ENCODE peak calls at places on chromosomes 3 and 15, in seven cellular contexts. One of them, this sample, is unnamed.

GRCh38 chr3:187958432-187959003 is 195.4 kb upstream of the LPP start:
- DNase-seq in HEK293T: no peak
- DNase-seq in NCI-H510A: no peak
- DNase-seq in astrocyte of the cerebellum: no peak
- DNase-seq in C1 segment of cervical spinal cord: no peak
- DNase-seq in stimulated activated CD4-positive, alpha-beta T cell treated with anti-CD3 and anti-CD28 coated beads, Interleukin-4, amount 100 ng/mL, for 4 hours: peak
- DNase-seq in lung: no peak
- DNase-seq in this sample: no peak

GRCh38 chr15:68227806-68228142 is 1.8 kb downstream of the CLN6 start:
- DNase-seq in HEK293T: peak
- DNase-seq in NCI-H510A: no peak
- DNase-seq in astrocyte of the cerebellum: no peak
- DNase-seq in C1 segment of cervical spinal cord: no peak
- DNase-seq in stimulated activated CD4-positive, alpha-beta T cell treated with anti-CD3 and anti-CD28 coated beads, Interleukin-4, amount 100 ng/mL, for 4 hours: no peak
- DNase-seq in lung: no peak
- DNase-seq in this sample: no peak

GRCh38 chr3:23754215-23754614 is 51.5 kb upstream of the UBE2E1 start:
- DNase-seq in HEK293T: no peak
- DNase-seq in NCI-H510A: no peak
- DNase-seq in astrocyte of the cerebellum: no peak
- DNase-seq in C1 segment of cervical spinal cord: no peak
- DNase-seq in stimulated activated CD4-positive, alpha-beta T cell treated with anti-CD3 and anti-CD28 coated beads, Interleukin-4, amount 100 ng/mL, for 4 hours: no peak
- DNase-seq in lung: no peak
- DNase-seq in this sample: no peak

GRCh38 chr3:170414202-170414663 is 4.4 kb upstream of the CLDN11 start:
- DNase-seq in HEK293T: peak
- DNase-seq in NCI-H510A: no peak
- DNase-seq in astrocyte of the cerebellum: peak
- DNase-seq in C1 segment of cervical spinal cord: no peak
- DNase-seq in stimulated activated CD4-positive, alpha-beta T cell treated with anti-CD3 and anti-CD28 coated beads, Interleukin-4, amount 100 ng/mL, for 4 hours: no peak
- DNase-seq in lung: no peak
- DNase-seq in this sample: peak

GRCh38 chr3:151386063-151386462 is 1.5 kb upstream of the P2RY12 start:
- DNase-seq in HEK293T: no peak
- DNase-seq in NCI-H510A: no peak
- DNase-seq in astrocyte of the cerebellum: no peak
- DNase-seq in C1 segment of cervical spinal cord: no peak
- DNase-seq in stimulated activated CD4-positive, alpha-beta T cell treated with anti-CD3 and anti-CD28 coated beads, Interleukin-4, amount 100 ng/mL, for 4 hours: no peak
- DNase-seq in lung: no peak
- DNase-seq in this sample: no peak

GRCh38 chr3:177338697-177339219 is 141.5 kb upstream of the TBL1XR1 start:
- DNase-seq in HEK293T: no peak
- DNase-seq in NCI-H510A: no peak
- DNase-seq in astrocyte of the cerebellum: no peak
- DNase-seq in C1 segment of cervical spinal cord: no peak
- DNase-seq in stimulated activated CD4-positive, alpha-beta T cell treated with anti-CD3 and anti-CD28 coated beads, Interleukin-4, amount 100 ng/mL, for 4 hours: no peak
- DNase-seq in lung: no peak
- DNase-seq in this sample: no peak

GRCh38 chr15:35078221-35078915 is 6.7 kb downstream of the NANOGP8 start:
- DNase-seq in HEK293T: peak
- DNase-seq in NCI-H510A: no peak
- DNase-seq in astrocyte of the cerebellum: peak
- DNase-seq in C1 segment of cervical spinal cord: no peak
- DNase-seq in stimulated activated CD4-positive, alpha-beta T cell treated with anti-CD3 and anti-CD28 coated beads, Interleukin-4, amount 100 ng/mL, for 4 hours: no peak
- DNase-seq in lung: no peak
- DNase-seq in this sample: peak

GRCh38 chr3:74353039-74353438 is 261.4 kb downstream of the CNTN3 start:
- DNase-seq in HEK293T: no peak
- DNase-seq in NCI-H510A: no peak
- DNase-seq in astrocyte of the cerebellum: no peak
- DNase-seq in C1 segment of cervical spinal cord: no peak
- DNase-seq in stimulated activated CD4-positive, alpha-beta T cell treated with anti-CD3 and anti-CD28 coated beads, Interleukin-4, amount 100 ng/mL, for 4 hours: no peak
- DNase-seq in lung: no peak
- DNase-seq in this sample: no peak

GRCh38 chr3:182967218-182968204 is 12.8 kb downstream of the DCUN1D1 start:
- DNase-seq in HEK293T: no peak
- DNase-seq in NCI-H510A: no peak
- DNase-seq in astrocyte of the cerebellum: no peak
- DNase-seq in C1 segment of cervical spinal cord: no peak
- DNase-seq in stimulated activated CD4-positive, alpha-beta T cell treated with anti-CD3 and anti-CD28 coated beads, Interleukin-4, amount 100 ng/mL, for 4 hours: no peak
- DNase-seq in lung: no peak
- DNase-seq in this sample: no peak

GRCh38 chr15:72858205-72858604 is 74.6 kb upstream of the ADPGK start:
- DNase-seq in HEK293T: no peak
- DNase-seq in NCI-H510A: no peak
- DNase-seq in astrocyte of the cerebellum: no peak
- DNase-seq in C1 segment of cervical spinal cord: no peak
- DNase-seq in stimulated activated CD4-positive, alpha-beta T cell treated with anti-CD3 and anti-CD28 coated beads, Interleukin-4, amount 100 ng/mL, for 4 hours: no peak
- DNase-seq in lung: no peak
- DNase-seq in this sample: no peak

GRCh38 chr3:24548278-24548677 is 53.6 kb upstream of the THRB start:
- DNase-seq in HEK293T: no peak
- DNase-seq in NCI-H510A: no peak
- DNase-seq in astrocyte of the cerebellum: no peak
- DNase-seq in C1 segment of cervical spinal cord: no peak
- DNase-seq in stimulated activated CD4-positive, alpha-beta T cell treated with anti-CD3 and anti-CD28 coated beads, Interleukin-4, amount 100 ng/mL, for 4 hours: no peak
- DNase-seq in lung: no peak
- DNase-seq in this sample: no peak

GRCh38 chr15:40427188-40427587 is 13.6 kb upstream of the BAHD1 start:
- DNase-seq in HEK293T: no peak
- DNase-seq in NCI-H510A: no peak
- DNase-seq in astrocyte of the cerebellum: no peak
- DNase-seq in C1 segment of cervical spinal cord: no peak
- DNase-seq in stimulated activated CD4-positive, alpha-beta T cell treated with anti-CD3 and anti-CD28 coated beads, Interleukin-4, amount 100 ng/mL, for 4 hours: no peak
- DNase-seq in lung: no peak
- DNase-seq in this sample: no peak

GRCh38 chr15:99139276-99139675 is 34.4 kb downstream of the SYNM start:
- DNase-seq in HEK293T: no peak
- DNase-seq in NCI-H510A: no peak
- DNase-seq in astrocyte of the cerebellum: no peak
- DNase-seq in C1 segment of cervical spinal cord: no peak
- DNase-seq in stimulated activated CD4-positive, alpha-beta T cell treated with anti-CD3 and anti-CD28 coated beads, Interleukin-4, amount 100 ng/mL, for 4 hours: no peak
- DNase-seq in lung: no peak
- DNase-seq in this sample: no peak

GRCh38 chr3:148101061-148101460 is 596.6 kb upstream of the AGTR1 start:
- DNase-seq in HEK293T: no peak
- DNase-seq in NCI-H510A: no peak
- DNase-seq in astrocyte of the cerebellum: no peak
- DNase-seq in C1 segment of cervical spinal cord: no peak
- DNase-seq in stimulated activated CD4-positive, alpha-beta T cell treated with anti-CD3 and anti-CD28 coated beads, Interleukin-4, amount 100 ng/mL, for 4 hours: no peak
- DNase-seq in lung: no peak
- DNase-seq in this sample: no peak

GRCh38 chr3:132034097-132034485 is 723 bp downstream of the CPNE4 start:
- DNase-seq in HEK293T: no peak
- DNase-seq in NCI-H510A: no peak
- DNase-seq in astrocyte of the cerebellum: no peak
- DNase-seq in C1 segment of cervical spinal cord: no peak
- DNase-seq in stimulated activated CD4-positive, alpha-beta T cell treated with anti-CD3 and anti-CD28 coated beads, Interleukin-4, amount 100 ng/mL, for 4 hours: no peak
- DNase-seq in lung: no peak
- DNase-seq in this sample: no peak

GRCh38 chr3:77825045-77825827 is 785.3 kb downstream of the ROBO2 start:
- DNase-seq in HEK293T: no peak
- DNase-seq in NCI-H510A: no peak
- DNase-seq in astrocyte of the cerebellum: peak
- DNase-seq in C1 segment of cervical spinal cord: no peak
- DNase-seq in stimulated activated CD4-positive, alpha-beta T cell treated with anti-CD3 and anti-CD28 coated beads, Interleukin-4, amount 100 ng/mL, for 4 hours: no peak
- DNase-seq in lung: peak
- DNase-seq in this sample: no peak

GRCh38 chr3:187016639-187017345 is 86.5 kb downstream of the ST6GAL1 start:
- DNase-seq in HEK293T: no peak
- DNase-seq in NCI-H510A: no peak
- DNase-seq in astrocyte of the cerebellum: no peak
- DNase-seq in C1 segment of cervical spinal cord: no peak
- DNase-seq in stimulated activated CD4-positive, alpha-beta T cell treated with anti-CD3 and anti-CD28 coated beads, Interleukin-4, amount 100 ng/mL, for 4 hours: no peak
- DNase-seq in lung: no peak
- DNase-seq in this sample: no peak

GRCh38 chr3:17384567-17385296 is 357.7 kb downstream of the TBC1D5 start:
- DNase-seq in HEK293T: no peak
- DNase-seq in NCI-H510A: no peak
- DNase-seq in astrocyte of the cerebellum: no peak
- DNase-seq in C1 segment of cervical spinal cord: no peak
- DNase-seq in stimulated activated CD4-positive, alpha-beta T cell treated with anti-CD3 and anti-CD28 coated beads, Interleukin-4, amount 100 ng/mL, for 4 hours: no peak
- DNase-seq in lung: no peak
- DNase-seq in this sample: no peak

GRCh38 chr3:39917060-39917773 is 107.8 kb downstream of the MYRIP start:
- DNase-seq in HEK293T: no peak
- DNase-seq in NCI-H510A: no peak
- DNase-seq in astrocyte of the cerebellum: no peak
- DNase-seq in C1 segment of cervical spinal cord: no peak
- DNase-seq in stimulated activated CD4-positive, alpha-beta T cell treated with anti-CD3 and anti-CD28 coated beads, Interleukin-4, amount 100 ng/mL, for 4 hours: no peak
- DNase-seq in lung: no peak
- DNase-seq in this sample: no peak

GRCh38 chr3:64523324-64523723 is 164.5 kb downstream of the ADAMTS9 start:
- DNase-seq in HEK293T: no peak
- DNase-seq in NCI-H510A: no peak
- DNase-seq in astrocyte of the cerebellum: no peak
- DNase-seq in C1 segment of cervical spinal cord: no peak
- DNase-seq in stimulated activated CD4-positive, alpha-beta T cell treated with anti-CD3 and anti-CD28 coated beads, Interleukin-4, amount 100 ng/mL, for 4 hours: no peak
- DNase-seq in lung: no peak
- DNase-seq in this sample: no peak

GRCh38 chr3:67647390-67647878 is 7.0 kb downstream of the SUCLG2 start:
- DNase-seq in HEK293T: no peak
- DNase-seq in NCI-H510A: no peak
- DNase-seq in astrocyte of the cerebellum: peak
- DNase-seq in C1 segment of cervical spinal cord: no peak
- DNase-seq in stimulated activated CD4-positive, alpha-beta T cell treated with anti-CD3 and anti-CD28 coated beads, Interleukin-4, amount 100 ng/mL, for 4 hours: no peak
- DNase-seq in lung: peak
- DNase-seq in this sample: no peak